ENCODE peak calls at places on chromosomes 13 and 19, in four cellular contexts. L is A549, E is K562, Z is HepG2. T is an unnamed sample.

GRCh38 chr19:41449079-41449864 is 6.3 kb downstream of the ERICH4 start:
- DNase-seq in E (peak), L (peak), Z (peak), T (no peak)

GRCh38 chr13:20997301-20998061 is 63.9 kb downstream of the LATS2 start:
- DNase-seq in L (no peak), E (no peak), Z (no peak), T (no peak)

GRCh38 chr13:26679411-26679810 is 81.2 kb downstream of the GPR12 start:
- DNase-seq in L (no peak), E (no peak), Z (no peak), T (no peak)

GRCh38 chr13:111973186-111974064 is 93.5 kb upstream of the SOX1 start:
- DNase-seq in Z (no peak), E (no peak), L (no peak), T (no peak)

GRCh38 chr19:11168568-11168967 is 13.0 kb upstream of the SPC24 start:
- DNase-seq in L (peak), E (no peak), Z (no peak), T (no peak)

GRCh38 chr19:50880241-50880640 is 7.0 kb downstream of the KLK2 start:
- DNase-seq in L (no peak), Z (no peak), E (no peak), T (no peak)

GRCh38 chr13:114067886-114068722 is 64.3 kb downstream of the RASA3 start:
- DNase-seq in L (no peak), E (no peak), Z (no peak), T (no peak)

GRCh38 chr13:114311908-114312307 is 2.4 kb upstream of the CHAMP1 start:
- DNase-seq in L (no peak), Z (no peak), E (no peak), T (no peak)

GRCh38 chr13:39321578-39321977 is 281.4 kb downstream of the LHFPL6 start:
- DNase-seq in E (no peak), L (no peak), Z (no peak), T (no peak)

DNA sequence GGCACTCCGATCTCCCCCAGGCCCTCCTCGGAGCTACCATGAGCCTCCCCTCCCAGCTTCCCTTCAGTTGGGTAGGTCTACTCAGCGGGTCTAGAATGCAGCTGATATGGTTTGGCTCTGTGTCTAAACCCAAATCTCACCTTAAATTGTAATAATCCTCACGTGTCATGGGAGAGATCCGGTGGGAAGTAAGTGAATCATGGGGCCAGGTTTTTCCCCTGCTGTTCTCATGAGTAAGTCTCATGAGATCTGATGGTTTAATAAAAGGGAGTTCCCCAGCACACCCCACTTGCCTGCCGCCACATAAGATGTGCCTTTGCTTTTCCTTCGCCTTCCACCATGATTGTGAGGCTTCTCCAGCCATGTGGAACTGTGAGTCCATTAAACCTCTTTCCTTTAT is 14.5 kb upstream of the DOCK9 start:
- DNase-seq in L (no peak), E (no peak), Z (no peak), T (no peak)
- TF ChIP-seq JUNB in L (no peak), E (no peak), Z (no peak), T (no peak)

DNA sequence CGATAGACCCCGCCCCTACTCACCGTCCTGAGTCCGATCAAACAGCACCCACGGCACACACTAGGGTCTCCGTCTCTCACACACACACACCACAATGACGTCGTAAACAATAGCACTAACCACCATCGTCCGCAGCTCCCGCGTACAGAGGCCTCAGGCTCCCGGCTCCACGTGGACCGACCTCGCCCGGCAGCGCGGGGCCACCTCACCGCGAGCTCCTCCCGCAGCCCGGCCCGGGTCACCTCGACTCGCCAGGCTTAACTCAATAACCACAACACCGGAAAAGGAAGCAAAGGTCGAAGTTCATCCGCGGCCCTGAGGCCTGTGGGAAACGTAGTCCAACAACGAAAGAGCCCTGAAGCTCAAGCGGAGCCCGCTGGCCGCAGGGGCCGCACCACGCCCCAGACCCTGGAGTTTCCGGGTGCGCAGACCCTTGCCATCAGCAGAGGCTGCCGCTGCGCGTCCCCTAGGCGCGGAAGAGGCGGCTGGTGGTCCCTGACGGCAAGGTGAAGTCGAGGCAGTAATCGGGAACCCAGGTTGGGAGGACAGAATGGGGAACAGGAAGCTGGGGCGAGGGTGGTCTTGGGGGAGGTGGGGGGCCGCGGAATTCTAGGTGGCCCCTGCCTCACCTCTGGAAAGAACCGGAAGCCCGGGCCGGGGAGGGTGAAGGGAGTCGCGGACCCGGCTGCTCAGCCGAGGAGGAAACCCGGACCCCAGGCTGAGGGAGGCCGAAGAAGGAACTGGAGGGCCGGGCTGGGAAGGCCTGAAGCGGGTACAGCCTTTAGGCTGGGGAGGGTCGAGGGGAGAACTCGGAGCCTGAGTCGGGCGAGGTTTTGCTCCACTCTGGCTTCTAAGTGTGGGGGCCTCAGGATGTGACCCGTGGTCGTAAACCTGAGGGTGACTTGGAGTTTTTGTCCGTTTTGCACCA is at the start of gene ZNF529:
- DNase-seq in L (peak), Z (peak), E (peak), T (peak)
- TF ChIP-seq POLR2A in L (peak), Z (peak), E (peak), T (peak)

GRCh38 chr19:5066768-5067167 is 97.9 kb downstream of the KDM4B start:
- DNase-seq in L (no peak), E (no peak), Z (no peak), T (no peak)
- TF ChIP-seq JUNB in L (no peak), E (no peak), Z (no peak), T (no peak)

DNA sequence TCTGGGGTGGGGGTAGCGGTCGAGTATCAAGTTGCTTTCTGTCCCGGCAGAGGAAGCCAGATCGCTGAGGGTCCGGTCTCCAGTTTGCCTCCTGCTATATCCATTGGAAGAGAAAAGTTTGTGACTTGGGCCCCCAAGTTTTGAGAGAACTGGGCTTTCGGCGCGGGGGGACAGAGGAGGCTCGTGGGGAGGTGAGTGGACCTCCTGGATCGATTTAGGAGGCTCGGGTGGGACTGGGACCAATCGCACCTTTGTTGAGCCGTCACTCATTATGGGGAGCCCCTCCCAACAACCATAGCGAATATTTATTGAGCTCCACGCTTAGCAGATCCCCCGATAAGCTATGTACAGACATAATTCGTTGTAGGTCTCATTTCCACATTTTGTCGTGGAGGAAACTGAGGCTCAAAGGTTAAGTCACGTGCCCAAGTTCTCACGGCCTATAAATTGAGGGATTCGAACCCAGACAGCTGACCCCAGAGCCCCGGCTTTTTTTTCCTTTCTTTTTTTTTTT is 909 bp downstream of the RFXANK start:
- DNase-seq in L (no peak), Z (no peak), E (no peak), T (no peak)
- TF ChIP-seq POLR2A in L (peak), Z (no peak), E (peak), T (no peak)

DNA sequence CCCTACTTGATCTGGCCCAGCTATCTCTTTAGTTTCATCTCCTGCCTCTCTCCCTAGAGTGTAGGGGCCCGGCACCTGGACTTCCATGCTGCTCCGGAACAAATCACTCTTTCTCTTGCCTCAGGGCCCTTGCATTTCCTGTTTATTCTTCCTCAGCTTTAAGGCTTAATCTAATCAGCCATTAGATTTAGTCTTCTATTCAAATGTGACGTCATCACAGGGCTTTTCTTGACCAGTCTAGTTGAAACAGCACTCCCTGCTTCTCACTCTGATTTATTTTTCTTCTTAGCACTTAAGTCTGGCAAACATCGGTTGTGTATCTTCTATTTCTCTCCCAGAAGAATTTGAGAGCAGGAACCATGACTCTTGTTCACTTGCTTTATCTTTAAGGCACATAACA is 564.1 kb downstream of the EFNB2 start:
- DNase-seq in L (no peak), E (no peak), Z (no peak), T (no peak)
- TF ChIP-seq JUNB in L (no peak), E (no peak), Z (no peak), T (no peak)